ENCODE peak calls at places on chromosomes 4 and X, in five cellular contexts. One of them, this sample, is unnamed.

GRCh38 chr4:79088991-79089705 is 149.9 kb upstream of the PAQR3 start:
- DNase-seq in HCT116: no peak
- DNase-seq in MM.1S: no peak
- DNase-seq in GM23248: no peak
- DNase-seq in neural progenitor cell: peak
- DNase-seq in this sample: no peak

GRCh38 chr4:183876268-183876934 is 28.7 kb upstream of the STOX2 start:
- DNase-seq in HCT116: no peak
- DNase-seq in MM.1S: no peak
- DNase-seq in GM23248: peak
- DNase-seq in neural progenitor cell: no peak
- DNase-seq in this sample: peak

GRCh38 chrX:83759872-83760271 is 101.1 kb upstream of the CYLC1 start:
- DNase-seq in HCT116: no peak
- DNase-seq in MM.1S: peak
- DNase-seq in GM23248: peak
- DNase-seq in neural progenitor cell: peak
- DNase-seq in this sample: peak

GRCh38 chr4:120870279-120870673 is 52.2 kb downstream of the PRDM5 start:
- DNase-seq in HCT116: no peak
- DNase-seq in MM.1S: no peak
- DNase-seq in GM23248: no peak
- DNase-seq in neural progenitor cell: peak
- DNase-seq in this sample: peak

GRCh38 chrX:6170424-6170823 is 58.2 kb downstream of the NLGN4X start:
- DNase-seq in HCT116: no peak
- DNase-seq in MM.1S: no peak
- DNase-seq in GM23248: no peak
- DNase-seq in neural progenitor cell: no peak
- DNase-seq in this sample: no peak

GRCh38 chr4:55018978-55019377 is 106.4 kb downstream of the KDR start:
- DNase-seq in HCT116: no peak
- DNase-seq in MM.1S: no peak
- DNase-seq in GM23248: no peak
- DNase-seq in neural progenitor cell: no peak
- DNase-seq in this sample: no peak

GRCh38 chr4:5027366-5027765 is 8.1 kb upstream of the CYTL1 start:
- DNase-seq in HCT116: no peak
- DNase-seq in MM.1S: no peak
- DNase-seq in GM23248: no peak
- DNase-seq in neural progenitor cell: no peak
- DNase-seq in this sample: no peak

GRCh38 chr4:128574706-128575105 is 234.8 kb upstream of the JADE1 start:
- DNase-seq in HCT116: peak
- DNase-seq in MM.1S: peak
- DNase-seq in GM23248: peak
- DNase-seq in neural progenitor cell: peak
- DNase-seq in this sample: peak

GRCh38 chr4:76781698-76782595 is 116.0 kb downstream of the SOWAHB start:
- DNase-seq in HCT116: peak
- DNase-seq in MM.1S: peak
- DNase-seq in GM23248: peak
- DNase-seq in neural progenitor cell: no peak
- DNase-seq in this sample: peak

GRCh38 chr4:40750461-40751258 is 905 bp downstream of the NSUN7 start:
- DNase-seq in HCT116: no peak
- DNase-seq in MM.1S: no peak
- DNase-seq in GM23248: peak
- DNase-seq in neural progenitor cell: peak
- DNase-seq in this sample: peak

GRCh38 chrX:70219938-70220764 is 14.3 kb upstream of the AWAT1 start:
- DNase-seq in HCT116: peak
- DNase-seq in MM.1S: no peak
- DNase-seq in GM23248: peak
- DNase-seq in neural progenitor cell: no peak
- DNase-seq in this sample: peak

GRCh38 chrX:31580726-31581125 is 508.9 kb upstream of the FTHL17 start:
- DNase-seq in HCT116: no peak
- DNase-seq in MM.1S: no peak
- DNase-seq in GM23248: peak
- DNase-seq in neural progenitor cell: peak
- DNase-seq in this sample: no peak

GRCh38 chr4:140799686-140800225 is 43.6 kb upstream of the TBC1D9 start:
- DNase-seq in HCT116: no peak
- DNase-seq in MM.1S: no peak
- DNase-seq in GM23248: no peak
- DNase-seq in neural progenitor cell: no peak
- DNase-seq in this sample: no peak

GRCh38 chr4:82524570-82525152 is 37.1 kb downstream of the TMEM150C start:
- DNase-seq in HCT116: no peak
- DNase-seq in MM.1S: no peak
- DNase-seq in GM23248: no peak
- DNase-seq in neural progenitor cell: no peak
- DNase-seq in this sample: no peak

GRCh38 chr4:2259036-2259540 is 2.8 kb downstream of the MXD4 start:
- DNase-seq in HCT116: no peak
- DNase-seq in MM.1S: no peak
- DNase-seq in GM23248: no peak
- DNase-seq in neural progenitor cell: no peak
- DNase-seq in this sample: no peak

GRCh38 chrX:47481160-47481559 is 1.9 kb downstream of the ZNF41 start:
- DNase-seq in HCT116: no peak
- DNase-seq in MM.1S: no peak
- DNase-seq in GM23248: no peak
- DNase-seq in neural progenitor cell: no peak
- DNase-seq in this sample: no peak

GRCh38 chr4:132123870-132124623 is 1025.0 kb upstream of the PCDH10 start:
- DNase-seq in HCT116: peak
- DNase-seq in MM.1S: peak
- DNase-seq in GM23248: no peak
- DNase-seq in neural progenitor cell: no peak
- DNase-seq in this sample: no peak

GRCh38 chr4:74754218-74754617 is 40.1 kb downstream of the BTC start:
- DNase-seq in HCT116: no peak
- DNase-seq in MM.1S: no peak
- DNase-seq in GM23248: no peak
- DNase-seq in neural progenitor cell: no peak
- DNase-seq in this sample: no peak

GRCh38 chr4:25234390-25235367 is 846 bp downstream of the PI4K2B start:
- DNase-seq in HCT116: peak
- DNase-seq in MM.1S: peak
- DNase-seq in GM23248: peak
- DNase-seq in neural progenitor cell: peak
- DNase-seq in this sample: peak

GRCh38 chrX:116961872-116962582 is 499.3 kb upstream of the CT83 start:
- DNase-seq in HCT116: no peak
- DNase-seq in MM.1S: no peak
- DNase-seq in GM23248: peak
- DNase-seq in neural progenitor cell: no peak
- DNase-seq in this sample: peak

GRCh38 chr4:120293341-120293740 is 226.7 kb upstream of the MAD2L1 start:
- DNase-seq in HCT116: no peak
- DNase-seq in MM.1S: no peak
- DNase-seq in GM23248: no peak
- DNase-seq in neural progenitor cell: no peak
- DNase-seq in this sample: no peak

GRCh38 chrX:69149466-69150293 is 15.6 kb downstream of the PJA1 start:
- DNase-seq in HCT116: no peak
- DNase-seq in MM.1S: no peak
- DNase-seq in GM23248: no peak
- DNase-seq in neural progenitor cell: peak
- DNase-seq in this sample: no peak

GRCh38 chr4:142211444-142211843 is 575.1 kb downstream of the IL15 start:
- DNase-seq in HCT116: no peak
- DNase-seq in MM.1S: no peak
- DNase-seq in GM23248: no peak
- DNase-seq in neural progenitor cell: no peak
- DNase-seq in this sample: peak

GRCh38 chr4:143404555-143404954 is 67.9 kb downstream of the GAB1 start:
- DNase-seq in HCT116: no peak
- DNase-seq in MM.1S: peak
- DNase-seq in GM23248: no peak
- DNase-seq in neural progenitor cell: no peak
- DNase-seq in this sample: no peak

GRCh38 chr4:48133668-48134444 is at the start of gene TXK:
- DNase-seq in HCT116: no peak
- DNase-seq in MM.1S: no peak
- DNase-seq in GM23248: no peak
- DNase-seq in neural progenitor cell: no peak
- DNase-seq in this sample: no peak

GRCh38 chrX:131802836-131803626 is 220.1 kb upstream of the STK26 start:
- DNase-seq in HCT116: no peak
- DNase-seq in MM.1S: peak
- DNase-seq in GM23248: no peak
- DNase-seq in neural progenitor cell: no peak
- DNase-seq in this sample: peak

GRCh38 chrX:19647731-19648588 is 132.7 kb upstream of the MAP3K15 start:
- DNase-seq in HCT116: no peak
- DNase-seq in MM.1S: no peak
- DNase-seq in GM23248: peak
- DNase-seq in neural progenitor cell: no peak
- DNase-seq in this sample: no peak

GRCh38 chrX:38868941-38869378 is 67.7 kb downstream of the MID1IP1 start:
- DNase-seq in HCT116: no peak
- DNase-seq in MM.1S: no peak
- DNase-seq in GM23248: peak
- DNase-seq in neural progenitor cell: no peak
- DNase-seq in this sample: peak

GRCh38 chr4:11480683-11481082 is 52.0 kb upstream of the HS3ST1 start:
- DNase-seq in HCT116: no peak
- DNase-seq in MM.1S: peak
- DNase-seq in GM23248: no peak
- DNase-seq in neural progenitor cell: no peak
- DNase-seq in this sample: peak

GRCh38 chrX:46758163-46758955 is 559 bp downstream of the SLC9A7 start:
- DNase-seq in HCT116: no peak
- DNase-seq in MM.1S: no peak
- DNase-seq in GM23248: peak
- DNase-seq in neural progenitor cell: no peak
- DNase-seq in this sample: peak

GRCh38 chrX:48996969-48997368 is 5.1 kb downstream of the GRIPAP1 start:
- DNase-seq in HCT116: no peak
- DNase-seq in MM.1S: no peak
- DNase-seq in GM23248: no peak
- DNase-seq in neural progenitor cell: peak
- DNase-seq in this sample: no peak

GRCh38 chr4:91113130-91113706 is 986.0 kb downstream of the CCSER1 start:
- DNase-seq in HCT116: peak
- DNase-seq in MM.1S: peak
- DNase-seq in GM23248: peak
- DNase-seq in neural progenitor cell: peak
- DNase-seq in this sample: peak

GRCh38 chr4:17639136-17639535 is 24.7 kb downstream of the MED28 start:
- DNase-seq in HCT116: no peak
- DNase-seq in MM.1S: no peak
- DNase-seq in GM23248: no peak
- DNase-seq in neural progenitor cell: no peak
- DNase-seq in this sample: no peak

GRCh38 chrX:119482497-119483480 is 14.5 kb downstream of the SLC25A5 start:
- DNase-seq in HCT116: no peak
- DNase-seq in MM.1S: peak
- DNase-seq in GM23248: peak
- DNase-seq in neural progenitor cell: peak
- DNase-seq in this sample: peak

GRCh38 chr4:25862411-25863346 is at the start of gene SEL1L3:
- DNase-seq in HCT116: no peak
- DNase-seq in MM.1S: peak
- DNase-seq in GM23248: peak
- DNase-seq in neural progenitor cell: peak
- DNase-seq in this sample: peak

GRCh38 chrX:2711441-2711840 is 20.3 kb downstream of the CD99 start:
- DNase-seq in HCT116: no peak
- DNase-seq in MM.1S: no peak
- DNase-seq in GM23248: no peak
- DNase-seq in neural progenitor cell: no peak
- DNase-seq in this sample: no peak

GRCh38 chrX:2712428-2712827 is 21.3 kb downstream of the CD99 start:
- DNase-seq in HCT116: no peak
- DNase-seq in MM.1S: no peak
- DNase-seq in GM23248: no peak
- DNase-seq in neural progenitor cell: no peak
- DNase-seq in this sample: no peak

GRCh38 chrX:2708601-2709200 is 17.6 kb downstream of the CD99 start:
- DNase-seq in HCT116: no peak
- DNase-seq in MM.1S: no peak
- DNase-seq in GM23248: no peak
- DNase-seq in neural progenitor cell: no peak
- DNase-seq in this sample: no peak

GRCh38 chrX:2710041-2710471 is 19.0 kb downstream of the CD99 start:
- DNase-seq in HCT116: peak
- DNase-seq in MM.1S: no peak
- DNase-seq in GM23248: peak
- DNase-seq in neural progenitor cell: no peak
- DNase-seq in this sample: peak

GRCh38 chrX:2710496-2710895 is 19.4 kb downstream of the CD99 start:
- DNase-seq in HCT116: no peak
- DNase-seq in MM.1S: no peak
- DNase-seq in GM23248: peak
- DNase-seq in neural progenitor cell: peak
- DNase-seq in this sample: peak
- H3K9ac ChIP-seq in HCT116: peak
- H3K9ac ChIP-seq in MM.1S: no peak
- H3K9ac ChIP-seq in GM23248: peak
- H3K9ac ChIP-seq in neural progenitor cell: no peak
- H3K9ac ChIP-seq in this sample: peak

GRCh38 chr4:151165205-151166000 is 66.0 kb downstream of the RPS3A start:
- DNase-seq in HCT116: no peak
- DNase-seq in MM.1S: no peak
- DNase-seq in GM23248: no peak
- DNase-seq in neural progenitor cell: no peak
- DNase-seq in this sample: peak
- TF ChIP-seq EZH2phosphoT487 in HCT116: no peak
- TF ChIP-seq EZH2phosphoT487 in MM.1S: no peak
- TF ChIP-seq EZH2phosphoT487 in GM23248: no peak
- TF ChIP-seq EZH2phosphoT487 in neural progenitor cell: no peak
- TF ChIP-seq EZH2phosphoT487 in this sample: no peak

DNA sequence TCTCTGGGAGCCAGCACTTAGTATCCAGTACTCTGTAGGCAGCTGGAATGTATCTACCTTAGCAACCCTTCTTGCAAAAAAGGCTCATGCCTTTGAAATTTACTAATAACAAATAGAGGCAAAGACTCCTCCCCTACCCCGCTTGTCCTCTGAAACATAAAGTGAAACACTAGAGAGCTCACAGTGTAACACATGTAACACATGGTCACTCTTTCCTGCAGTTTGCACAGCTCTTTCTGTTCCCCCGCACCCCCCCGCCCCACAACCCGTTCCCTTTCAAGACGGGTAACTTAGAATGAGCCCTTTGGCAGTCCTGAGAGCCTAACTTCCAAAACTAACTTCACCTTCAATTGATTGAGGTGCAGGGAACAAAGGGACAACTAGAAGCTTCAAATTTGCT is 6.0 kb upstream of the BCORL1 start:
- DNase-seq in HCT116: no peak
- DNase-seq in MM.1S: peak
- DNase-seq in GM23248: no peak
- DNase-seq in neural progenitor cell: no peak
- DNase-seq in this sample: no peak
- TF ChIP-seq EZH2 in HCT116: no peak
- TF ChIP-seq EZH2 in MM.1S: no peak
- TF ChIP-seq EZH2 in GM23248: no peak
- TF ChIP-seq EZH2 in neural progenitor cell: no peak
- TF ChIP-seq EZH2 in this sample: no peak

GRCh38 chr4:7698586-7698985 is 241.1 kb downstream of the AFAP1 start:
- DNase-seq in HCT116: no peak
- DNase-seq in MM.1S: no peak
- DNase-seq in GM23248: peak
- DNase-seq in neural progenitor cell: peak
- DNase-seq in this sample: no peak
- H3K9ac ChIP-seq in HCT116: no peak
- H3K9ac ChIP-seq in MM.1S: no peak
- H3K9ac ChIP-seq in GM23248: peak
- H3K9ac ChIP-seq in neural progenitor cell: no peak
- H3K9ac ChIP-seq in this sample: no peak